ENCODE peak calls at places on chromosomes 11 and 22, in five cellular contexts. U is adrenal gland, N is spleen, A is heart left ventricle, P is transverse colon. H is an unnamed sample. For H3K27me3, the result is how much of the 10 kb centered on the place peaks cover.

GRCh38 chr11:118610773-118611432 is 3.5 kb downstream of the PHLDB1 start:
- DNase-seq in U (peak), N (peak), A (peak), P (peak), H (peak)

GRCh38 chr11:64599698-64600211 is 8.7 kb downstream of the SLC22A12 start:
- DNase-seq in U (no peak), N (no peak), A (no peak), P (no peak), H (no peak)

GRCh38 chr11:2525166-2525861 is 80.5 kb downstream of the KCNQ1 start:
- DNase-seq in U (peak), N (peak), A (peak), P (peak), H (peak)

GRCh38 chr22:41687901-41688364 is 734 bp downstream of the SNU13 start:
- DNase-seq in U (peak), N (peak), A (no peak), P (peak), H (no peak)

GRCh38 chr11:107581147-107581546 is 9.8 kb upstream of the ELMOD1 start:
- DNase-seq in U (no peak), N (no peak), A (no peak), P (no peak), H (no peak)

GRCh38 chr22:44575344-44576268 is 77.6 kb upstream of the RTL6 start:
- DNase-seq in U (peak), N (no peak), A (no peak), P (no peak), H (no peak)

GRCh38 chr11:115699733-115700132 is 195.5 kb upstream of the CADM1 start:
- DNase-seq in U (no peak), N (no peak), A (peak), P (no peak), H (no peak)

GRCh38 chr11:16454284-16454683 is 97.9 kb upstream of the SOX6 start:
- DNase-seq in U (no peak), N (no peak), A (no peak), P (no peak), H (no peak)

GRCh38 chr11:112118176-112118575 is 31.5 kb downstream of the SDHD start:
- DNase-seq in U (no peak), N (no peak), A (no peak), P (no peak), H (no peak)

GRCh38 chr11:14541180-14541579 is 21.0 kb upstream of the PSMA1 start:
- DNase-seq in U (peak), N (no peak), A (peak), P (no peak), H (no peak)

GRCh38 chr22:37063436-37064420 is 12.2 kb downstream of the KCTD17 start:
- DNase-seq in U (no peak), N (no peak), A (peak), P (peak), H (no peak)

GRCh38 chr11:100682247-100682969 is 4.7 kb upstream of the ARHGAP42 start:
- DNase-seq in U (no peak), N (no peak), A (no peak), P (no peak), H (no peak)

GRCh38 chr11:115874843-115875242 is 370.6 kb upstream of the CADM1 start:
- DNase-seq in U (no peak), N (no peak), A (no peak), P (no peak), H (no peak)

GRCh38 chr11:95229199-95230053 is 1.6 kb downstream of the SESN3 start:
- DNase-seq in U (no peak), N (peak), A (no peak), P (no peak), H (no peak)

GRCh38 chr22:42401562-42402334 is 30.5 kb downstream of the NFAM1 start:
- DNase-seq in U (no peak), N (no peak), A (no peak), P (no peak), H (no peak)

GRCh38 chr11:110044226-110044968 is 48.8 kb upstream of the ZC3H12C start:
- DNase-seq in U (no peak), N (no peak), A (no peak), P (no peak), H (no peak)

GRCh38 chr11:47163898-47164297 is 12.8 kb downstream of the ARFGAP2 start:
- DNase-seq in U (no peak), N (no peak), A (no peak), P (no peak), H (no peak)

GRCh38 chr11:47161134-47161854 is 15.4 kb downstream of the ARFGAP2 start:
- DNase-seq in U (peak), N (no peak), A (peak), P (peak), H (peak)

GRCh38 chr11:47163198-47163597 is 13.5 kb downstream of the ARFGAP2 start:
- DNase-seq in U (no peak), N (no peak), A (no peak), P (no peak), H (no peak)

GRCh38 chr11:47161890-47162289 is 14.8 kb downstream of the ARFGAP2 start:
- DNase-seq in U (no peak), N (no peak), A (no peak), P (no peak), H (no peak)

GRCh38 chr11:47162426-47162825 is 14.3 kb downstream of the ARFGAP2 start:
- DNase-seq in U (no peak), N (no peak), A (no peak), P (no peak), H (no peak)
- TF ChIP-seq POLR2A in U (no peak), N (no peak), A (no peak), P (no peak), H (no peak)

GRCh38 chr11:61575886-61576516 is 4.9 kb downstream of the SYT7 start:
- DNase-seq in U (no peak), N (no peak), A (peak), P (no peak), H (no peak)

GRCh38 chr11:61571869-61572268 is 9.0 kb downstream of the SYT7 start:
- DNase-seq in U (no peak), N (no peak), A (no peak), P (no peak), H (no peak)

GRCh38 chr11:61577383-61578118 is 3.3 kb downstream of the SYT7 start:
- DNase-seq in U (no peak), N (no peak), A (peak), P (no peak), H (no peak)

GRCh38 chr11:61572913-61573312 is 8.0 kb downstream of the SYT7 start:
- DNase-seq in U (no peak), N (no peak), A (no peak), P (no peak), H (no peak)

DNA sequence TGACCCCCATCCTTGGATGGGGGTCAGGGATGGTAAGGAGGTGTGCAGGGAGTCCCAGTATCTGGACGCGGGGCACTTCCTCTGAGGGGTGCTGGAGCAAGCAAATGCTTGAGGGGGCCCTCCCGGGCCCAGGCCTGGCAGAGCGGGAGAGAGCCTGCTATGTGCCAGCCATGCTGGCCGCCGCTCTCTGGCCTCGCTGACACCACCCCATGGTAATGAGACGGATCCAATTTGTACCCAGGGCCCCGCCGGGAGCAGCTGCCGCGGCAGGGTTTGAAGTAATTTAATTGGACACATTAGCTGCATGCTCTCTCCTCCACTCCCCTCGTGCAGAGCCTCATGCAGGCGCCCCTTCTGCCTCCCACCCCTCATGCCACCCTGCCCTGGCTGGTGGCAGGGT is 6.3 kb downstream of the SYT7 start:
- DNase-seq in U (no peak), N (no peak), A (no peak), P (no peak), H (no peak)
- H3K27me3 ChIP-seq in U (under half), N (under half), A (under half), P (under half), H (under half)

DNA sequence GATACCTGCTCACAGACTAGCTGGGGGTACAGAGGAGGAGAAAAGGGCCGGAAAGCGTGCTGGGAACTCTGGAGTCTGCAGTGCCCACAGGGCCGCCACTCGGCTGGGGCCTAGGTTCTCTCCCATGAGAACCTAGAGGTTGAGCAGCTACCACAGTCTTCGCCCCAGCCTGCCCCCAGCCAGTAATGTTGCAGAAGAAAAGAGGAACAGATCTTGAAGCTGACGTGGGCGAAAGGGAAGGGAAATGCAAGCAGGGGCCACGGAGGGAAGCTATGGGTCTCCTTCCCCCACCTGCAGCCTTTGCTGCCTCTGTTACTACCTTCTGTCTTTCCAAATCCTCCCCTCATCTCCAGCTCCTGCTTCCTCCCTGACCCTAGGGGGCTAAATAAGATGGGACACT is 28.8 kb upstream of the P2RY2 start:
- DNase-seq in U (peak), N (peak), A (no peak), P (peak), H (no peak)
- TF ChIP-seq POLR2A in U (no peak), N (no peak), A (no peak), P (no peak), H (no peak)

GRCh38 chr11:73176892-73177155 is 34.7 kb upstream of the FCHSD2 start:
- DNase-seq in U (no peak), N (no peak), A (no peak), P (no peak), H (no peak)
- H3K27me3 ChIP-seq in U (under half), N (under half), A (under half), P (under half), H (under half)

GRCh38 chr11:68051191-68052136 is 12.6 kb downstream of the TCIRG1 start:
- DNase-seq in U (peak), N (no peak), A (no peak), P (no peak), H (peak)
- TF ChIP-seq POLR2A in U (no peak), N (no peak), A (no peak), P (no peak), H (no peak)

GRCh38 chr11:57155400-57155799 is 26.4 kb upstream of the LRRC55 start:
- DNase-seq in U (no peak), N (no peak), A (no peak), P (no peak), H (no peak)

GRCh38 chr11:57157624-57158023 is 24.1 kb upstream of the LRRC55 start:
- DNase-seq in U (no peak), N (no peak), A (no peak), P (no peak), H (no peak)

GRCh38 chr11:57156928-57157327 is 24.8 kb upstream of the LRRC55 start:
- DNase-seq in U (no peak), N (no peak), A (no peak), P (no peak), H (no peak)

GRCh38 chr11:57154718-57155117 is 27.0 kb upstream of the LRRC55 start:
- DNase-seq in U (no peak), N (no peak), A (no peak), P (no peak), H (no peak)

GRCh38 chr11:57155838-57156583 is 25.7 kb upstream of the LRRC55 start:
- DNase-seq in U (peak), N (no peak), A (no peak), P (no peak), H (no peak)
- H3K27me3 ChIP-seq in U (under half), N (under half), A (under half), P (under half), H (under half)

GRCh38 chr11:58578136-58578634 is 678 bp upstream of the ZFP91 start:
- DNase-seq in U (peak), N (peak), A (peak), P (peak), H (peak)

GRCh38 chr11:58580311-58580710 is 1.4 kb downstream of the ZFP91 start:
- DNase-seq in U (no peak), N (no peak), A (no peak), P (no peak), H (no peak)

GRCh38 chr11:58578635-58579191 is at the start of gene ZFP91:
- DNase-seq in U (peak), N (peak), A (peak), P (peak), H (peak)

GRCh38 chr11:58577441-58578135 is 1.3 kb upstream of the ZFP91 start:
- DNase-seq in U (peak), N (peak), A (peak), P (peak), H (no peak)

DNA sequence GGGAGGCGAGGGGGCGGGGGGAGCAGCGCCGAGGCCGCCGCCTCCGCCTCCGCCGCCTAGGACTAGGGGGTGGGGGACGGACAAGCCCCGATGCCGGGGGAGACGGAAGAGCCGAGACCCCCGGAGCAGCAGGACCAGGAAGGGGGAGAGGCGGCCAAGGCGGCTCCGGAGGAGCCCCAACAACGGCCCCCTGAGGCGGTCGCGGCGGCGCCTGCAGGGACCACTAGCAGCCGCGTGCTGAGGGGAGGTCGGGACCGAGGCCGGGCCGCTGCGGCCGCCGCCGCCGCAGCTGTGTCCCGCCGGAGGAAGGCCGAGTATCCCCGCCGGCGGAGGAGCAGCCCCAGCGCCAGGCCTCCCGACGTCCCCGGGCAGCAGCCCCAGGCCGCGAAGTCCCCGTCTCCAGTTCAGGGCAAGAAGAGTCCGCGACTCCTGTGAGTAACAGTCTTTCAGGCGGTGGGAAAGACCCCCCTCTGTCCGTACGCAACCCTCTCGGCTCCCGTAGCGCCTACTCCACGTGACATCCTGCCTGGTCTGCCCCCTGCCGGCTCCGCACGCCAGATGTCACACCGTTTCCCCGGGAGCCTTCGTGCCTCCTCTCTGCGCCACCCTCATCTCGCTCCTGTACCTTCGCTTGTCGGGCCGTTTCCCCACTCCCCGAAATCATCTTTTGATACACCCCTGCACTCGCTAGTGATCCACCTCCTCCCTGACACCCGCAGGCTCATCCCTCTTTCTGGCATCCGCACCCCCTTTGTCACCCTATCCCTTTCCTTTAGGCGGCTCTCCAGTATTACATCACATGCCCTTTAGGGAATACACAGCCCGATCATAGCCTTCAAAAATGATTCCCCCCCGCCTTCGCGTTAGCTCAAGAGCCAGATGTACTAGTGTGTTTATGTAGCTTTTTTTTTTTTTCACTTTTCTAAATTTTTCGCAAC is 598 bp downstream of the ZFP91 start:
- DNase-seq in U (peak), N (peak), A (peak), P (peak), H (peak)
- TF ChIP-seq POLR2A in U (peak), N (peak), A (no peak), P (peak), H (peak)

DNA sequence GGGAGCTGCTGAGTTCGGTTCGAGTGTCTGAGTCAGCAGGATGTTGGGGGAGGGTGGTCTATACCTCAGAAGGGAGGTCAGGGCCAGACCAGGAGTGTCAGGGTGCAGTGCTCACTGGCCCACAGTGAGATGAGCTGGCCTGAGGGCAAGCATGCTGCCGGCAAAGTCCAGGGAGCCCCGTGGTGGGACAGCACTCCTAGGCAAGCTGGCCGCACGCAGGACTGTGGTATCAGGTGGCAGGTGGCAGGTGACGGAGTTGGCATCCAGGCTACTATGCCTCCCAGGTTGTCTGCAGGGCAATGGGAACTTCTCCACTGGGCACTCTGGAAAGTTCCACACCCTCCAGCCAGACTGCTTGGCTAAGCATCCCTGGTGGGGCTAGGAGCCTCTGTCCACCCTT is 4.8 kb downstream of the FGF3 start:
- DNase-seq in U (no peak), N (no peak), A (no peak), P (no peak), H (no peak)
- H3K27me3 ChIP-seq in U (under half), N (half or more), A (half or more), P (half or more), H (under half)

DNA sequence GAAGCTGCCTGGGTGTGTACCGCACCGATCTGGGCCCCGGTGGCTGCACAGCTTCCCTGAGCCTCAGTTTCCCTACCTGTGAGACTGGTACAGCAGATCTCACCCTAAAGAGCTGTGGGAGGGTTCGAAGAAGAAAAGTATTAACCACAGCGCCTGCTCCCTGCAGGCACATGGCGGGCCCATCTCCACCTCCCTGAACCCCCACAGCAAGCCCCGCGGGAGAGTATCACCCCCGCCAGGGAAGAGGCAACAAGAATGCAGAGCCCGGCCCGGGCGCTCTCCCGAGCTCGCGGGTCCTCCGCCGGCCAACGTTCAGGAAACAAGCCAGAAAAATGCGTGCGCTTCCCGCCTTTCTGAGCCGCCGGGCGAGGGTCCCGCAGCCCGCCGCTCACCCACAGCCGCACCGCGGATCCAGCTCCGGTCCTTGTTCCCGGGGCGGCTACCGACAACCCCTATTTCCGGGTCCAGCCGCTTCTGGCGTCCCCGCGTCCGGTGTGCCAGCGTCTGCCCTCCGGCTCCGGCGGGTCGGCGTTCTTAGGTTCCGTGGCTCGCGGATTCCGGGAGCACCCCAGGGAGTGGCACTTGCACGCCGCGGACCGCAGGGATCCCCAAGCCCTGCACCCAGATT is at the start of gene TOP3B:
- DNase-seq in U (peak), N (peak), A (peak), P (peak), H (peak)
- TF ChIP-seq POLR2A in U (peak), N (peak), A (no peak), P (peak), H (peak)

GRCh38 chr11:720642-721346 is 14.8 kb downstream of the EPS8L2 start:
- DNase-seq in U (peak), N (peak), A (peak), P (peak), H (no peak)
- H3K27me3 ChIP-seq in U (under half), N (half or more), A (under half), P (under half), H (under half)

H was measured in uterus.